ENCODE peak calls at places on chromosomes 11 and 22, in ten cellular contexts. E is COR-L47; K is GM12878; U is T follicular helper cell; S is CD8-positive, alpha-beta T cell; Y is left lung; C is HS-5; B is pancreas; T is activated CD4-positive, alpha-beta T cell treated with anti-CD3 and anti-CD28 coated beads for 24 hours; W is LHCN-M2. F is an unnamed sample.

GRCh38 chr11:79440451-79441158 is at the start of gene TENM4:
- DNase-seq in B (peak; percentile 25), Y (peak; percentile 80), E (peak; percentile 77), T (no peak), S (no peak), K (no peak), C (no peak), U (no peak), W (peak; percentile 56), F (no peak)

GRCh38 chr11:76918941-76919386 is 58.2 kb downstream of the ACER3 start:
- DNase-seq in E (peak; percentile 48), W (peak; percentile 62), B (no peak), U (no peak), C (peak; percentile 16), Y (no peak), S (no peak), T (no peak), K (peak; percentile 19), F (no peak)

GRCh38 chr11:123454060-123454651 is 24.1 kb downstream of the GRAMD1B start:
- DNase-seq in B (no peak), U (peak; percentile 25), W (peak; percentile 74), E (no peak), T (peak; percentile 38), K (no peak), S (no peak), Y (no peak), C (no peak), F (peak; percentile 53)

GRCh38 chr22:31085493-31085824 is 4.3 kb downstream of the SMTN start:
- DNase-seq in W (no peak), C (no peak), K (no peak), Y (no peak), U (no peak), B (peak; percentile 63), T (no peak), E (no peak), S (no peak), F (no peak)

GRCh38 chr11:134118016-134118415 is 49.1 kb downstream of the JAM3 start:
- DNase-seq in K (no peak), U (no peak), T (no peak), S (no peak), E (no peak), W (peak; percentile 52), C (no peak), B (no peak), Y (no peak), F (no peak)

GRCh38 chr11:94731921-94732601 is 36.1 kb upstream of the AMOTL1 start:
- DNase-seq in Y (no peak), C (peak; percentile 68), T (no peak), W (peak; percentile 80), S (no peak), B (no peak), K (no peak), E (no peak), U (no peak), F (peak; percentile 75)

GRCh38 chr11:68099474-68100405 is 21.4 kb downstream of the CHKA start:
- DNase-seq in S (peak; percentile 11), E (no peak), T (no peak), B (peak; percentile 82), C (no peak), Y (no peak), U (no peak), W (no peak), K (peak; percentile 52), F (no peak)

GRCh38 chr11:69385832-69386415 is 92.0 kb downstream of the MYEOV start:
- DNase-seq in T (no peak), W (no peak), U (no peak), B (no peak), E (no peak), C (no peak), K (no peak), Y (peak; percentile 67), S (no peak), F (no peak)

GRCh38 chr11:93017821-93018690 is 48.6 kb downstream of the MTNR1B start:
- DNase-seq in Y (no peak), W (peak; percentile 38), T (no peak), K (no peak), U (no peak), E (no peak), S (no peak), B (no peak), C (no peak), F (no peak)

GRCh38 chr11:63670738-63671321 is 346 bp downstream of the ATL3 start:
- DNase-seq in W (peak; percentile 74), B (peak; percentile 71), T (no peak), E (peak; percentile 64), U (peak; percentile 3), S (peak; percentile 29), Y (peak; percentile 91), K (no peak), C (no peak), F (no peak)

GRCh38 chr11:60634151-60634550 is 65.3 kb upstream of the MS4A8 start:
- DNase-seq in W (peak; percentile 6), E (no peak), K (peak; percentile 19), B (no peak), T (no peak), C (no peak), S (no peak), Y (no peak), U (no peak), F (no peak)

GRCh38 chr11:119371067-119371601 is 10.4 kb downstream of the USP2 start:
- DNase-seq in T (no peak), B (no peak), U (no peak), S (no peak), C (no peak), W (no peak), Y (no peak), K (no peak), E (no peak), F (no peak)

GRCh38 chr11:29781268-29781667 is 235.6 kb downstream of the KCNA4 start:
- DNase-seq in K (no peak), W (no peak), T (no peak), B (no peak), C (no peak), Y (no peak), U (no peak), E (no peak), S (no peak), F (no peak)

GRCh38 chr11:2797181-2797711 is 88.3 kb downstream of the CDKN1C start:
- DNase-seq in S (no peak), T (no peak), C (no peak), B (peak; percentile 19), K (no peak), E (no peak), W (no peak), Y (peak; percentile 69), U (no peak), F (no peak)

GRCh38 chr11:128667873-128668272 is 26.0 kb upstream of the FLI1 start:
- DNase-seq in W (no peak), U (no peak), K (no peak), Y (no peak), S (no peak), B (no peak), C (no peak), T (no peak), E (no peak), F (no peak)

GRCh38 chr22:50250555-50251471 is at the start of gene HDAC10:
- DNase-seq in B (peak; percentile 85), K (peak; percentile 40), S (peak; percentile 64), T (peak; percentile 68), C (no peak), W (peak; percentile 71), E (peak; percentile 78), U (peak; percentile 67), Y (peak; percentile 99), F (no peak)

GRCh38 chr11:8086001-8086479 is 5.0 kb downstream of the TUB start:
- DNase-seq in E (peak; percentile 88), K (no peak), S (no peak), C (no peak), Y (no peak), U (no peak), W (peak; percentile 36), B (no peak), T (no peak), F (no peak)

GRCh38 chr11:2202071-2202899 is 30.7 kb upstream of the TH start:
- DNase-seq in Y (peak; percentile 79), T (no peak), B (peak; percentile 75), K (no peak), E (no peak), S (no peak), C (no peak), U (no peak), W (no peak), F (no peak)

GRCh38 chr11:13276454-13276851 is 1.1 kb upstream of the BMAL1 start:
- DNase-seq in B (no peak), T (no peak), W (no peak), Y (peak; percentile 20), S (no peak), E (no peak), C (no peak), K (no peak), U (no peak), F (no peak)

GRCh38 chr11:33157103-33158027 is 3.9 kb downstream of the CSTF3 start:
- DNase-seq in T (no peak), U (no peak), Y (no peak), S (no peak), K (no peak), C (no peak), W (no peak), B (no peak), E (no peak), F (no peak)

GRCh38 chr11:130124096-130124495 is 35.5 kb upstream of the ST14 start:
- DNase-seq in S (no peak), Y (peak; percentile 93), U (no peak), K (no peak), B (no peak), E (no peak), W (peak; percentile 95), C (peak; percentile 55), T (no peak), F (peak; percentile 78)

GRCh38 chr22:29369460-29369859 is 18.9 kb downstream of the AP1B1 start:
- DNase-seq in U (no peak), K (no peak), W (peak; percentile 63), C (no peak), T (no peak), Y (peak; percentile 80), B (no peak), E (no peak), S (no peak), F (no peak)

GRCh38 chr11:83061883-83062282 is 9.8 kb downstream of the RAB30 start:
- DNase-seq in Y (no peak), S (no peak), K (peak; percentile 92), W (no peak), T (no peak), B (no peak), U (no peak), E (no peak), C (no peak), F (no peak)

GRCh38 chr11:80188228-80188627 is 747.4 kb upstream of the TENM4 start:
- DNase-seq in T (no peak), E (no peak), C (no peak), W (no peak), Y (no peak), B (no peak), K (no peak), U (no peak), S (no peak), F (no peak)

GRCh38 chr11:109132539-109132938 is 289.5 kb upstream of the C11orf87 start:
- DNase-seq in C (no peak), S (no peak), W (no peak), T (no peak), E (no peak), B (no peak), K (no peak), Y (no peak), U (no peak), F (no peak)

GRCh38 chr22:19109198-19110063 is 12.8 kb downstream of the DGCR2 start:
- DNase-seq in E (no peak), K (peak; percentile 55), W (no peak), C (peak; percentile 61), U (peak; percentile 44), Y (no peak), S (peak; percentile 34), B (no peak), T (no peak), F (no peak)

GRCh38 chr11:125165664-125166346 is 1.3 kb downstream of the PKNOX2 start:
- DNase-seq in K (no peak), S (no peak), T (no peak), Y (no peak), B (no peak), U (no peak), C (no peak), W (peak; percentile 29), E (no peak), F (no peak)

GRCh38 chr22:48947636-48948035 is 880.0 kb downstream of the BRD1 start:
- DNase-seq in W (no peak), C (no peak), Y (no peak), K (no peak), E (no peak), T (no peak), B (no peak), U (no peak), S (no peak), F (no peak)

F was measured in BJ.